ENCODE peak calls at places on chromosomes 12 and 14, in six cellular contexts. One of them, this sample, is unnamed. For H3K9me3, the result is how much of the 10 kb centered on the place peaks cover.

GRCh38 chr12:10511756-10512355 is 6.2 kb downstream of the EIF2S3B start:
- DNase-seq in spleen: no peak
- DNase-seq in gastrocnemius medialis: no peak
- DNase-seq in keratinocyte: no peak
- DNase-seq in tibial nerve: no peak
- DNase-seq in CD8-positive, alpha-beta memory T cell: no peak
- DNase-seq in this sample: no peak

GRCh38 chr14:22427771-22428228 is 161.2 kb downstream of the DAD1 start:
- DNase-seq in spleen: no peak
- DNase-seq in gastrocnemius medialis: no peak
- DNase-seq in keratinocyte: no peak
- DNase-seq in tibial nerve: peak
- DNase-seq in CD8-positive, alpha-beta memory T cell: no peak
- DNase-seq in this sample: no peak

GRCh38 chr12:25253371-25254068 is 2.8 kb upstream of the KRAS start:
- DNase-seq in spleen: no peak
- DNase-seq in gastrocnemius medialis: no peak
- DNase-seq in keratinocyte: no peak
- DNase-seq in tibial nerve: no peak
- DNase-seq in CD8-positive, alpha-beta memory T cell: no peak
- DNase-seq in this sample: no peak

GRCh38 chr12:120479458-120479857 is 9.9 kb upstream of the SRSF9 start:
- DNase-seq in spleen: no peak
- DNase-seq in gastrocnemius medialis: no peak
- DNase-seq in keratinocyte: no peak
- DNase-seq in tibial nerve: no peak
- DNase-seq in CD8-positive, alpha-beta memory T cell: no peak
- DNase-seq in this sample: no peak

GRCh38 chr12:1688086-1688710 is 2.7 kb upstream of the ADIPOR2 start:
- DNase-seq in spleen: no peak
- DNase-seq in gastrocnemius medialis: no peak
- DNase-seq in keratinocyte: no peak
- DNase-seq in tibial nerve: no peak
- DNase-seq in CD8-positive, alpha-beta memory T cell: no peak
- DNase-seq in this sample: no peak

GRCh38 chr12:106360400-106360994 is 2.9 kb downstream of the POLR3B start:
- DNase-seq in spleen: no peak
- DNase-seq in gastrocnemius medialis: no peak
- DNase-seq in keratinocyte: no peak
- DNase-seq in tibial nerve: no peak
- DNase-seq in CD8-positive, alpha-beta memory T cell: no peak
- DNase-seq in this sample: no peak

GRCh38 chr14:68336165-68336564 is 456.7 kb downstream of the ZFP36L1 start:
- DNase-seq in spleen: no peak
- DNase-seq in gastrocnemius medialis: no peak
- DNase-seq in keratinocyte: no peak
- DNase-seq in tibial nerve: no peak
- DNase-seq in CD8-positive, alpha-beta memory T cell: no peak
- DNase-seq in this sample: no peak

GRCh38 chr14:58151701-58152568 is at the start of gene ARMH4:
- DNase-seq in spleen: peak
- DNase-seq in gastrocnemius medialis: peak
- DNase-seq in keratinocyte: peak
- DNase-seq in tibial nerve: peak
- DNase-seq in CD8-positive, alpha-beta memory T cell: peak
- DNase-seq in this sample: peak

GRCh38 chr12:99154264-99154982 is 493.1 kb upstream of the GARIN6 start:
- DNase-seq in spleen: no peak
- DNase-seq in gastrocnemius medialis: no peak
- DNase-seq in keratinocyte: no peak
- DNase-seq in tibial nerve: no peak
- DNase-seq in CD8-positive, alpha-beta memory T cell: no peak
- DNase-seq in this sample: no peak

GRCh38 chr12:52924764-52925716 is 20.2 kb upstream of the KRT8 start:
- DNase-seq in spleen: no peak
- DNase-seq in gastrocnemius medialis: no peak
- DNase-seq in keratinocyte: no peak
- DNase-seq in tibial nerve: no peak
- DNase-seq in CD8-positive, alpha-beta memory T cell: no peak
- DNase-seq in this sample: no peak

GRCh38 chr12:42299392-42300308 is 26.2 kb downstream of the ZCRB1 start:
- DNase-seq in spleen: no peak
- DNase-seq in gastrocnemius medialis: no peak
- DNase-seq in keratinocyte: no peak
- DNase-seq in tibial nerve: no peak
- DNase-seq in CD8-positive, alpha-beta memory T cell: peak
- DNase-seq in this sample: no peak

GRCh38 chr12:132400011-132400641 is 70.7 kb upstream of the GALNT9 start:
- DNase-seq in spleen: peak
- DNase-seq in gastrocnemius medialis: no peak
- DNase-seq in keratinocyte: no peak
- DNase-seq in tibial nerve: no peak
- DNase-seq in CD8-positive, alpha-beta memory T cell: no peak
- DNase-seq in this sample: no peak

GRCh38 chr14:22982477-22983245 is at the start of gene AJUBA:
- DNase-seq in spleen: peak
- DNase-seq in gastrocnemius medialis: peak
- DNase-seq in keratinocyte: no peak
- DNase-seq in tibial nerve: peak
- DNase-seq in CD8-positive, alpha-beta memory T cell: peak
- DNase-seq in this sample: peak

GRCh38 chr12:31407562-31407961 is 81.6 kb upstream of the SINHCAF start:
- DNase-seq in spleen: no peak
- DNase-seq in gastrocnemius medialis: no peak
- DNase-seq in keratinocyte: no peak
- DNase-seq in tibial nerve: no peak
- DNase-seq in CD8-positive, alpha-beta memory T cell: no peak
- DNase-seq in this sample: no peak

GRCh38 chr12:10364839-10365681 is 24.8 kb downstream of the KLRK1 start:
- DNase-seq in spleen: peak
- DNase-seq in gastrocnemius medialis: peak
- DNase-seq in keratinocyte: no peak
- DNase-seq in tibial nerve: peak
- DNase-seq in CD8-positive, alpha-beta memory T cell: peak
- DNase-seq in this sample: no peak

GRCh38 chr12:1797011-1797901 is 23.1 kb upstream of the LRTM2 start:
- DNase-seq in spleen: peak
- DNase-seq in gastrocnemius medialis: no peak
- DNase-seq in keratinocyte: no peak
- DNase-seq in tibial nerve: peak
- DNase-seq in CD8-positive, alpha-beta memory T cell: peak
- DNase-seq in this sample: peak

GRCh38 chr14:93543766-93544165 is 113.0 kb downstream of the UNC79 start:
- DNase-seq in spleen: no peak
- DNase-seq in gastrocnemius medialis: no peak
- DNase-seq in keratinocyte: no peak
- DNase-seq in tibial nerve: no peak
- DNase-seq in CD8-positive, alpha-beta memory T cell: no peak
- DNase-seq in this sample: no peak

GRCh38 chr12:65832217-65832616 is 7.9 kb downstream of the HMGA2 start:
- DNase-seq in spleen: no peak
- DNase-seq in gastrocnemius medialis: no peak
- DNase-seq in keratinocyte: no peak
- DNase-seq in tibial nerve: no peak
- DNase-seq in CD8-positive, alpha-beta memory T cell: no peak
- DNase-seq in this sample: no peak

GRCh38 chr12:97168804-97169203 is 261.7 kb downstream of the NEDD1 start:
- DNase-seq in spleen: no peak
- DNase-seq in gastrocnemius medialis: no peak
- DNase-seq in keratinocyte: no peak
- DNase-seq in tibial nerve: no peak
- DNase-seq in CD8-positive, alpha-beta memory T cell: no peak
- DNase-seq in this sample: no peak

GRCh38 chr12:31246470-31246850 is 79.5 kb downstream of the SINHCAF start:
- DNase-seq in spleen: no peak
- DNase-seq in gastrocnemius medialis: no peak
- DNase-seq in keratinocyte: peak
- DNase-seq in tibial nerve: no peak
- DNase-seq in CD8-positive, alpha-beta memory T cell: no peak
- DNase-seq in this sample: no peak

DNA sequence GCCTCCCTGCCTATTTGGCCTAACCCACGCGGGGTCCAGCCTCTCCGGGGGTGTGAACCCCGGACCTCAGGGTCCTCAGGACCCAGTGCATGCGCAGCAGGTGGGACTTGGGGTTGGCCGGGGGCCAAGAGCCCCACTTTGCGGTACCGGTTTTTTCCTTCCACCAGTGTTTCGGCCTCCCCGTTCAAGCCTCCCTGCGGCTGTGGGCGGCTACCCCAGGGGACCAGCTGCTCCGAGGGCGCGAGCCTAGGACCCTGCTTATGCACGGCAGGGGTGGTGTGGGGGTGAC is 327.3 kb downstream of the ALG10 start:
- DNase-seq in spleen: no peak
- DNase-seq in gastrocnemius medialis: no peak
- DNase-seq in keratinocyte: no peak
- DNase-seq in tibial nerve: no peak
- DNase-seq in CD8-positive, alpha-beta memory T cell: no peak
- DNase-seq in this sample: no peak
- H3K9me3 ChIP-seq in spleen: under half
- H3K9me3 ChIP-seq in gastrocnemius medialis: under half
- H3K9me3 ChIP-seq in keratinocyte: under half
- H3K9me3 ChIP-seq in tibial nerve: half or more
- H3K9me3 ChIP-seq in CD8-positive, alpha-beta memory T cell: under half
- H3K9me3 ChIP-seq in this sample: under half

DNA sequence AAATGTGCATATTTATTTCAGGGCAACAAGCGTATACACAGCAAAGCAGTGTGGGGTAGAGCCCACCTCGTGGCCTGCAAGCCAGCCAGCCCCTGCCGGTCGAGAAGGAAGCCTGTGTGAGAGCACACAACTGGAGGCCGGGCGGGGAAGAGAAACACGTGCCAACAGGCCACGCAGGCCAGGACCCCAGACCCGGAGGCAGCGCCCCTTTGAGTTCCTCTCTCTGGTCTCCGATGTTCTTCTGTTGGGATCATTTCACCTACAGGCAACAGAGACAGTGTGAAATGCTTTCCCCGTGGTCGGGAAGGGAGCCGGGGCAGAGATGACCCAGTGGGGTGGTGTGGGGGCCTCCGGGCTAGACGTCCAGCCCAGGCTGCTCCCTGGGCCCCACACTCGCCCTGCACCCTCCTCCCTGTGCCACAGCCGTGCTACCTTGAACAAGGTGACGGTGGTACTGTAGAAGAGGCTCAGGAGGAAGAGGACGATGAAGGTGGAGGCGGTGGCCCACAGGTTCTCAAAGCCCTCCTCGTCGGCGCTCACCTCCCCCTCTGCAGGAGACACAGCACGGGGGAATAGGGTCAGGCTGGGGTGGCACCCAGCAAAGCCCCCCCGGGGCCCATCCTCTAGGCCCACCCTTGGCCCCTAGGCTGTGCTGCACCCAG is 325.5 kb downstream of the TMEM121 start:
- DNase-seq in spleen: peak
- DNase-seq in gastrocnemius medialis: no peak
- DNase-seq in keratinocyte: no peak
- DNase-seq in tibial nerve: no peak
- DNase-seq in CD8-positive, alpha-beta memory T cell: no peak
- DNase-seq in this sample: no peak
- H3K9me3 ChIP-seq in spleen: under half
- H3K9me3 ChIP-seq in gastrocnemius medialis: under half
- H3K9me3 ChIP-seq in keratinocyte: under half
- H3K9me3 ChIP-seq in tibial nerve: under half
- H3K9me3 ChIP-seq in CD8-positive, alpha-beta memory T cell: under half
- H3K9me3 ChIP-seq in this sample: under half

GRCh38 chr12:46027172-46027571 is 36.8 kb upstream of the SCAF11 start:
- DNase-seq in spleen: no peak
- DNase-seq in gastrocnemius medialis: no peak
- DNase-seq in keratinocyte: no peak
- DNase-seq in tibial nerve: no peak
- DNase-seq in CD8-positive, alpha-beta memory T cell: no peak
- DNase-seq in this sample: no peak

GRCh38 chr12:46020768-46021167 is 30.4 kb upstream of the SCAF11 start:
- DNase-seq in spleen: no peak
- DNase-seq in gastrocnemius medialis: no peak
- DNase-seq in keratinocyte: no peak
- DNase-seq in tibial nerve: no peak
- DNase-seq in CD8-positive, alpha-beta memory T cell: no peak
- DNase-seq in this sample: no peak

GRCh38 chr12:46024099-46024498 is 33.7 kb upstream of the SCAF11 start:
- DNase-seq in spleen: no peak
- DNase-seq in gastrocnemius medialis: no peak
- DNase-seq in keratinocyte: no peak
- DNase-seq in tibial nerve: no peak
- DNase-seq in CD8-positive, alpha-beta memory T cell: no peak
- DNase-seq in this sample: no peak
- H3K9me3 ChIP-seq in spleen: under half
- H3K9me3 ChIP-seq in gastrocnemius medialis: under half
- H3K9me3 ChIP-seq in keratinocyte: under half
- H3K9me3 ChIP-seq in tibial nerve: half or more
- H3K9me3 ChIP-seq in CD8-positive, alpha-beta memory T cell: under half
- H3K9me3 ChIP-seq in this sample: under half

DNA sequence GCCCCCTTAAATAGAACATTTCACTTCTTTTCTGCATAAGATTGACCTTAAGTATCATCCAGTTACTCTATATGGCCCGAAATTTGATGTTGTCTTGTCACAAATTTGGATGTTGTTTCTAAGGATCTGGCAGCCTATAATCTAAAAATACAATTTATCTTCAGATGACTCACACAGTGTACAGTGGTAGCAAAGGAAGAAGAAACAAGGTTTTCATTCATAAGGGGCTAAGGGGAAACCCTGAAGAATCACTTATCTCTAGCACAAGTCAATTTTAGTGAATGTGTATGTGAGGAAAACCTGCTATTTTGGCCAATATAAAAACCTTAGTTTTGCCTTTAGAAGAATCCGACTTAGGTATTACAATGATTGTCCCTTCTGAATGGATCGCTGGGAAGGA is 606.3 kb upstream of the LRFN5 start:
- DNase-seq in spleen: no peak
- DNase-seq in gastrocnemius medialis: no peak
- DNase-seq in keratinocyte: no peak
- DNase-seq in tibial nerve: no peak
- DNase-seq in CD8-positive, alpha-beta memory T cell: no peak
- DNase-seq in this sample: no peak
- H3K9me3 ChIP-seq in spleen: under half
- H3K9me3 ChIP-seq in gastrocnemius medialis: under half
- H3K9me3 ChIP-seq in keratinocyte: under half
- H3K9me3 ChIP-seq in tibial nerve: under half
- H3K9me3 ChIP-seq in CD8-positive, alpha-beta memory T cell: under half
- H3K9me3 ChIP-seq in this sample: under half

GRCh38 chr12:127014079-127014478 is 1252.9 kb upstream of the TMEM132C start:
- DNase-seq in spleen: no peak
- DNase-seq in gastrocnemius medialis: no peak
- DNase-seq in keratinocyte: no peak
- DNase-seq in tibial nerve: no peak
- DNase-seq in CD8-positive, alpha-beta memory T cell: no peak
- DNase-seq in this sample: no peak
- H3K9me3 ChIP-seq in spleen: under half
- H3K9me3 ChIP-seq in gastrocnemius medialis: under half
- H3K9me3 ChIP-seq in keratinocyte: under half
- H3K9me3 ChIP-seq in tibial nerve: under half
- H3K9me3 ChIP-seq in CD8-positive, alpha-beta memory T cell: under half
- H3K9me3 ChIP-seq in this sample: under half

DNA sequence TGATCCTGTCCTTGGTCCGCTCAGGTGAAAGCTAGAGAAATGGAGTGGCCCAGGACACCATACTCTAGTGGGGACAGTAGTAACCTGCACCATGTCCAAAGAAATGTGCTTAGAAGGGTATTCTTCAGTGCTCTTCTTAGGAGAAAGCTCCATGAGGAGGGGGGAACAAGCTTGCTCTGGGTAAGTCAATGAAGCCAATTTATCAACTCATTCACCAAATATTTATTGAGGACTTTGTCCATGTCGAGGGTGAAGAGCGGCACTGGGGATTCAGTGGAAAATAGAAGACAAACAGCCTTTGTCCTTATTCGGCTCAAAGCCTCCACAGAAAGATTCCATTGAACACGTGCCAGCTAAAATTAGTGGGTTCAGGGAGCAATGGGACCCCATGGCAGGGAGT is 677.8 kb downstream of the BCL11B start:
- DNase-seq in spleen: no peak
- DNase-seq in gastrocnemius medialis: no peak
- DNase-seq in keratinocyte: no peak
- DNase-seq in tibial nerve: no peak
- DNase-seq in CD8-positive, alpha-beta memory T cell: no peak
- DNase-seq in this sample: no peak
- H3K9me3 ChIP-seq in spleen: under half
- H3K9me3 ChIP-seq in gastrocnemius medialis: under half
- H3K9me3 ChIP-seq in keratinocyte: under half
- H3K9me3 ChIP-seq in tibial nerve: under half
- H3K9me3 ChIP-seq in CD8-positive, alpha-beta memory T cell: under half
- H3K9me3 ChIP-seq in this sample: under half